ENCODE peak calls at places on chromosome 12, in five cellular contexts. D, X, Z, G and A are unnamed samples.

GRCh38 chr12:31588976-31589375 is 2.0 kb downstream of the DENND5B start:
- DNase-seq in X (no peak), D (peak), Z (no peak), G (no peak), A (no peak)

GRCh38 chr12:1611775-1612174 is 17.3 kb upstream of the WNT5B start:
- DNase-seq in X (no peak), G (no peak), Z (no peak), D (peak), A (no peak)

GRCh38 chr12:62683724-62684501 is 217.3 kb downstream of the MON2 start:
- DNase-seq in X (no peak), Z (no peak), D (peak), G (no peak), A (no peak)

GRCh38 chr12:90085491-90086274 is 377.0 kb upstream of the ATP2B1 start:
- DNase-seq in D (no peak), X (no peak), Z (no peak), G (no peak), A (no peak)

GRCh38 chr12:82663893-82664292 is 22.8 kb upstream of the TMTC2 start:
- DNase-seq in X (no peak), Z (no peak), G (no peak), D (no peak), A (no peak)

GRCh38 chr12:19574606-19575005 is 135.3 kb downstream of the AEBP2 start:
- DNase-seq in X (no peak), Z (no peak), G (no peak), D (no peak), A (no peak)

GRCh38 chr12:130818381-130819247 is 20.4 kb downstream of the STX2 start:
- DNase-seq in D (peak), Z (peak), G (peak), X (peak), A (peak)

GRCh38 chr12:118183155-118183554 is 47.2 kb downstream of the PEBP1 start:
- DNase-seq in G (no peak), Z (no peak), D (no peak), X (no peak), A (no peak)

GRCh38 chr12:31234955-31235867 is 90.7 kb downstream of the SINHCAF start:
- DNase-seq in Z (no peak), X (no peak), G (no peak), D (peak), A (no peak)

GRCh38 chr12:8639936-8640335 is 22.7 kb downstream of the MFAP5 start:
- DNase-seq in X (no peak), D (no peak), G (no peak), Z (no peak), A (no peak)

GRCh38 chr12:117874842-117875434 is 93.9 kb downstream of the KSR2 start:
- DNase-seq in G (peak), X (peak), D (peak), Z (peak), A (peak)

GRCh38 chr12:113174461-113175384 is 10.6 kb downstream of the DDX54 start:
- DNase-seq in G (peak), X (peak), D (peak), Z (peak), A (peak)

GRCh38 chr12:77323778-77324415 is 258.5 kb upstream of the E2F7 start:
- DNase-seq in G (no peak), X (no peak), D (no peak), Z (no peak), A (no peak)

GRCh38 chr12:43832506-43833168 is 3.2 kb upstream of the TMEM117 start:
- DNase-seq in G (no peak), X (no peak), Z (no peak), D (no peak), A (no peak)

GRCh38 chr12:6342140-6342889 is 439 bp upstream of the TNFRSF1A start:
- DNase-seq in X (no peak), Z (no peak), D (no peak), G (no peak), A (no peak)

GRCh38 chr12:16189849-16190248 is 87.6 kb downstream of the SLC15A5 start:
- DNase-seq in X (no peak), G (no peak), Z (no peak), D (peak), A (no peak)

GRCh38 chr12:77493769-77494168 is 336.9 kb upstream of the NAV3 start:
- DNase-seq in Z (no peak), D (no peak), G (no peak), X (no peak), A (no peak)

GRCh38 chr12:132279930-132280329 is 49.5 kb downstream of the GALNT9 start:
- DNase-seq in G (no peak), D (no peak), Z (no peak), X (no peak), A (no peak)

GRCh38 chr12:7833831-7834230 is 38.9 kb downstream of the SLC2A14 start:
- DNase-seq in G (no peak), Z (no peak), X (no peak), D (no peak), A (no peak)

GRCh38 chr12:65994318-65994717 is 136.2 kb downstream of the LLPH start:
- DNase-seq in D (no peak), X (no peak), Z (no peak), G (no peak), A (no peak)

GRCh38 chr12:64801381-64801780 is 23.1 kb upstream of the TBC1D30 start:
- DNase-seq in D (no peak), X (no peak), Z (no peak), G (no peak), A (no peak)
- TF ChIP-seq CTCF in D (peak), X (no peak), Z (peak), G (no peak), A (no peak)

DNA sequence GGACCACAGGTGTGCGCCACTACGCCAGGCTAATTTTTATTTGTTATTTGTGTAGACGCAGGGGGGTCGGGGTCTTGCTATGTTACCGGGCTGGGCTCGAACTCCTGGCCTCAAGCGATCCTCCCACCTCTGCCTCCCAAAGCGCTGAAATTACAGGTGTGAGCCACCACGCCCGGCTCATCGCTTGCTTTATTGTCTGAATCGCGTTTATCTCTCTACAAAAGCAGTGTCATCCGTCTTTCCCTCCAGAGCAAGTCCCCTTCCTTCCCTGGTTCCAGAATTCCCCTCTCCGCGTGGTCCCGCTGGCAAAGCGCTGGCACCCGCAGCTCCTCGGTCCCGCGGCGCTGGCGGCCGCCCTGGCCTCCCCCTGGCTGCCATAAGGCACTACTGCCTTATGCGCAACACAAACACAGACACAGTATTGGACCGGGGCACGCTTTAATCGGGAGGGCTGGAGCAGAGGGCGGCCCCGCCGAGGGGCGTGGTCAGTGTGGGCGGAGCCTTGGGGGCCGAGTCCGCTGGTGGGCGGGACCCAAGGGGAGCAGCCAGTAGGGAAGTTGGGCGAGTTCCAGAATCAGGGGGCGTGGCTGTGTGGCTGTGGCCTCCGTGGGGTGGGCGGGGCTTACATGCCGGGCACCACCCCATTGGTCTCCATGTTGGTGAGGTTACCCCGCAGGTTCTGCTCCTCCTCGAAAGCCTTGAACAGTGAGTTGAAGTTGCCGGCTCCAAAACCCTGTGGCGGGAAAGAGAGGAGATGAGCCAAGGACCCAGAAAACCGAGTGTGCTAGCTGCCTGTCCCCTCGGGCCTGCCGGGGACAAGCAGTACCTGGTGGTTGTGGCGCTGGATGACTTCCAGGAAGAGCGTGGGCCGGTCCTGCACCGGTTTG is 19.3 kb downstream of the HPD start:
- DNase-seq in Z (peak), D (peak), G (peak), X (peak), A (peak)
- TF ChIP-seq CTCF in Z (peak), D (peak), G (peak), X (no peak), A (no peak)

GRCh38 chr12:52395761-52396434 is 10.2 kb downstream of the KRT82 start:
- DNase-seq in X (no peak), Z (no peak), G (no peak), D (no peak), A (no peak)
- TF ChIP-seq CTCF in X (no peak), Z (peak), G (no peak), D (peak), A (no peak)

GRCh38 chr12:49298160-49298559 is 3.2 kb downstream of the PRPH start:
- DNase-seq in X (peak), G (no peak), Z (no peak), D (no peak), A (no peak)
- TF ChIP-seq CTCF in X (no peak), G (no peak), Z (peak), D (no peak), A (no peak)

GRCh38 chr12:104973250-104973649 is 12.9 kb upstream of the NOPCHAP1 start:
- DNase-seq in Z (no peak), X (no peak), G (no peak), D (no peak), A (no peak)

GRCh38 chr12:104971276-104971675 is 13.2 kb upstream of the SLC41A2 start:
- DNase-seq in D (no peak), X (no peak), Z (no peak), G (no peak), A (no peak)

GRCh38 chr12:104964167-104964566 is 6.1 kb upstream of the SLC41A2 start:
- DNase-seq in G (no peak), D (peak), X (no peak), Z (no peak), A (no peak)

GRCh38 chr12:104966677-104967076 is 8.6 kb upstream of the SLC41A2 start:
- DNase-seq in Z (peak), X (peak), G (no peak), D (no peak), A (no peak)

DNA sequence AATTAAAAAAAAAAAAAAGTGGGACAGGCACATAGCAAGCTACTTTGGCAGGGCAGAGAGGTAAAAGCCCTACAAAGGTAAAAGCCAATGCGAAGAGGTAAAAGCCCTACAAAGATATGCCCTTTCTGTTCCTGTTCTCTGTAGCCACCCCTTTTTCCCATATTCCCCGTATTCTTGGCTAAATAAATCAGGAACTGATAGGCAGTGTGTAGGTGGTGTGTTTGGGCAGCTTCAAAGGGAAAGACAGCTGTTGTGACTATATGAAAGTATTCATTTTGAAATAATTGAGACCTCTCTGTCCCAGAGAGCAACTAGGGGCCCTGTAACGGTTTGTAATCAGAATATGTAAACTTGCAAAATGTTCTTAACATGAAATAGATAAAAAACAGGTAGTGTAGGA is 11.2 kb upstream of the SLC41A2 start:
- DNase-seq in X (no peak), Z (no peak), G (no peak), D (no peak), A (no peak)
- TF ChIP-seq CTCF in X (no peak), Z (no peak), G (no peak), D (no peak), A (no peak)

GRCh38 chr12:110048242-110049027 is at the start of gene C12orf76:
- DNase-seq in X (peak), G (peak), D (peak), Z (peak), A (peak)
- TF ChIP-seq CTCF in X (peak), G (no peak), D (no peak), Z (peak), A (no peak)

GRCh38 chr12:57205931-57206330 is 10.7 kb upstream of the NXPH4 start:
- DNase-seq in G (no peak), X (no peak), D (no peak), Z (no peak), A (no peak)
- TF ChIP-seq CTCF in G (no peak), X (no peak), D (no peak), Z (no peak), A (no peak)

DNA sequence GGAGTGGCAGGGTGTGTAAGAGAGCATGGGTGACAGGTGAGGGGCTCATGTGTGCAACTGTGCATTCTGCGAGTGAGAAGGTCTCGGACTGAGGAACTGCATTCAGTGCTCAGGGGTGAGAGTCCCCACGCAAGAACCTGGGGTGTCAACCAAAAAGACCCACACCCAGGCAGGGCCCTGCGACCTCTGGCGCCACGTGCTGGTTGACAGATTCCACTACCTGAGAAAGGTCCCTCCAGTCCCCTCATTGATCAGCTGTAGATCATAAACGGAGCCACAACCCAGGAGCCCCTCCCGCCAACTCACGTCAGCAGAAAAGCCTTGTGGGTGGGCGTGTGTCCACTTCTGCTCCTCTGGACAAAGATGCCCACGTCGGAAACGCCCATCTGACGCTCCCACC is 98.7 kb downstream of the ASCL4 start:
- DNase-seq in Z (no peak), X (no peak), D (no peak), G (no peak), A (no peak)
- TF ChIP-seq CTCF in Z (no peak), X (no peak), D (no peak), G (no peak), A (no peak)

GRCh38 chr12:112013601-112014402 is 576 bp downstream of the ERP29 start:
- DNase-seq in D (peak), X (peak), Z (peak), G (peak), A (peak)
- TF ChIP-seq CTCF in D (no peak), X (no peak), Z (no peak), G (no peak), A (no peak)